ENCODE peak calls at places on chromosome 20, in eight cellular contexts. N is PC-9, U is mammary epithelial cell, D is hepatocyte, Y is endothelial cell of umbilical vein, B is HepG2, W is GM23248, L is neural progenitor cell. G is an unnamed sample.

GRCh38 chr20:1281279-1282057 is 15.4 kb downstream of the SNPH start:
- DNase-seq in N (no peak), U (no peak), D (no peak), Y (no peak), B (no peak), W (no peak), L (no peak), G (no peak)

GRCh38 chr20:2750343-2751251 is 49.8 kb downstream of the CPXM1 start:
- DNase-seq in N (no peak), U (peak; percentile 20), D (peak; percentile 71), Y (peak; percentile 7), B (peak; percentile 59), W (peak; percentile 76), L (peak; percentile 44), G (peak; percentile 91)

GRCh38 chr20:58421497-58421850 is 32.4 kb downstream of the VAPB start:
- DNase-seq in N (no peak), U (no peak), D (no peak), Y (no peak), B (no peak), W (no peak), L (no peak), G (no peak)

GRCh38 chr20:61951695-61952533 is 113.8 kb downstream of the TAF4 start:
- DNase-seq in N (no peak), U (no peak), D (peak; percentile 69), Y (peak; percentile 12), B (no peak), W (peak; percentile 17), L (peak; percentile 88), G (peak; percentile 85)

GRCh38 chr20:10476319-10476724 is 41.2 kb downstream of the SLX4IP start:
- DNase-seq in N (no peak), U (no peak), D (no peak), Y (no peak), B (no peak), W (peak; percentile 60), L (no peak), G (no peak)

GRCh38 chr20:12968472-12968871 is 40.3 kb upstream of the SPTLC3 start:
- DNase-seq in N (no peak), U (no peak), D (no peak), Y (no peak), B (no peak), W (no peak), L (no peak), G (no peak)

GRCh38 chr20:3836132-3836531 is 10.5 kb upstream of the MAVS start:
- DNase-seq in N (no peak), U (no peak), D (no peak), Y (no peak), B (no peak), W (no peak), L (no peak), G (no peak)

GRCh38 chr20:1803216-1804128 is 91.7 kb upstream of the SIRPA start:
- DNase-seq in N (no peak), U (no peak), D (peak; percentile 69), Y (peak; percentile 72), B (no peak), W (peak; percentile 86), L (peak; percentile 93), G (peak; percentile 93)

GRCh38 chr20:40802886-40803285 is 113.8 kb upstream of the MAFB start:
- DNase-seq in N (no peak), U (no peak), D (no peak), Y (no peak), B (no peak), W (no peak), L (no peak), G (no peak)

DNA sequence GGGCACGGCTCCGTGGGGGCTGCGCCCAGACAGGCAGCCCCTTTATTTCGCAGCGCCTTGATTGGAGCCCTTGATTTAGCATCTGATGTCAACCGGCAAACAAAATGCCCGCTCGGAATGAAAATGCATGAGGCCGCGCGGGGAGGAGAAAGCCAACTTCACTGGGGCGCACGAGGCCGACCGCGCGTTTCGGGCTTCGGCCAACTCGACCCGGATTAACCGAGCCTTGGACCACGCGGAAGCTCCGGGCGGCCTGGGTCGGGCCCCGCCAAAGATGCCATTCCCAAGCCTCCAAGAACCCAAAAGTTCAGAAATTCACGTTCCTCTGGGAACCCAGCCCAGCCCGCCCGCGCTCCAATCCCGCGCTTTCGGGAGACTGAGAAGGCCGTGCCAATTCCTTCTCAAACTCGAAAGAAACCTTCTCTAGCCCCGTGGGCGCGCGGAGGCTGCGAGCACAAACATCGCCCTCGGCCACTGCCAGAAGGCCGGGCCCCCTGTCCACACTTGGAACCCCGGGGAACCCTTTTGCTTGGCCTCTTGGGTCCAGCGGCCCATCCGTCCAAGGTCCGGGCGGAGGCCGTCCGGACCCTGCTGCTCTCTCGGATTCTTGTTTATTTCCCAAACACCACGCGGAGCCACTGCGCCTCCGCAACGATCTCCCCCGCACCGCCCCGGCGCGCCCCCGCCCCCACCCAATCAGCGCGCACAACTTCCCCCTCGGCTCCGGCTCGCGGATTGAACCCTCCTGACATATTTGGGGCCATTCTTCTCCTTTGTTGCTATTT is 816 bp upstream of the INSM1 start:
- DNase-seq in N (no peak), U (no peak), D (no peak), Y (no peak), B (no peak), W (peak; percentile 21), L (peak; percentile 73), G (peak; percentile 75)
- TF ChIP-seq EZH2 in N (no peak), U (no peak), D (peak; percentile 96), Y (peak; percentile 61), B (peak; percentile 16), W (peak; percentile 99), L (peak; percentile 81), G (peak; percentile 76)

GRCh38 chr20:63219447-63219821 is 3.5 kb upstream of the YTHDF1 start:
- DNase-seq in N (no peak), U (no peak), D (no peak), Y (no peak), B (no peak), W (no peak), L (no peak), G (no peak)

GRCh38 chr20:63220696-63221399 is 4.9 kb upstream of the YTHDF1 start:
- DNase-seq in N (no peak), U (no peak), D (no peak), Y (no peak), B (no peak), W (no peak), L (no peak), G (no peak)

GRCh38 chr20:63217706-63218105 is 1.8 kb upstream of the YTHDF1 start:
- DNase-seq in N (no peak), U (no peak), D (no peak), Y (no peak), B (peak; percentile 42), W (no peak), L (no peak), G (no peak)

GRCh38 chr20:63218701-63219446 is 2.9 kb upstream of the YTHDF1 start:
- DNase-seq in N (no peak), U (no peak), D (no peak), Y (no peak), B (no peak), W (no peak), L (no peak), G (no peak)

DNA sequence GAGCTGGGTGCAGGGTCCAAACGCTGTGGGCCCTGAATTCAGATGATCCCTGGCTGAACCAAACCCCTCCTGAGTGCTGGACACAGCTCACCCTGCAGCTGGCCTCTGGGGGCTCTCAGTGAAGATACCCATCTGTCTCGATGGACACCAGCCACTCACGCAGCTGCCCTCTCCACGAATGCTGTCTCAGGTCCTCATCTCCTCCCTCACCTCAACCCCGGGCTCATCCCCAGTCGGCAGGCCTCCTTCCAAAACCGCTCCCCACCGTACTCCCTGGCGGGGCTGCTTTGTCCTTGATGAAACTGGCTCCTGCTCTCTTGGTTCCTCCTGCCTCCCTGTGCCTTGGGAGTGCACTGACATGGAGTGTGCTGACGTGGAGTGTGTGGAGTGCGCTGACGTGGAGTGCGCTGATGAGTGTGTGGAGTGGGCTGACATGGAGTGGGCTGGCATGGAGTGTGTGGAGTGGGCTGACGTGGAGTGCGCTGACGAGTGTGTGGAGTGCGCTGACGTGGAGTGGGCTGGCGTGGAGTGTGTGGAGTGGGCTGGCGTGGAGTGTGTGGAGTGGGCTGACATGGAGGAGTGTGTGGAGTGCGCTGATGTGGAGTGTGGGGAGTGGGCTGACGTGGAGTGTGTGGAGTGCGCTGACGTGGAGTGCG is 4.1 kb upstream of the YTHDF1 start:
- DNase-seq in N (no peak), U (no peak), D (no peak), Y (no peak), B (no peak), W (no peak), L (no peak), G (no peak)
- TF ChIP-seq EZH2 in N (no peak), U (no peak), D (no peak), Y (no peak), B (no peak), W (no peak), L (no peak), G (no peak)

DNA sequence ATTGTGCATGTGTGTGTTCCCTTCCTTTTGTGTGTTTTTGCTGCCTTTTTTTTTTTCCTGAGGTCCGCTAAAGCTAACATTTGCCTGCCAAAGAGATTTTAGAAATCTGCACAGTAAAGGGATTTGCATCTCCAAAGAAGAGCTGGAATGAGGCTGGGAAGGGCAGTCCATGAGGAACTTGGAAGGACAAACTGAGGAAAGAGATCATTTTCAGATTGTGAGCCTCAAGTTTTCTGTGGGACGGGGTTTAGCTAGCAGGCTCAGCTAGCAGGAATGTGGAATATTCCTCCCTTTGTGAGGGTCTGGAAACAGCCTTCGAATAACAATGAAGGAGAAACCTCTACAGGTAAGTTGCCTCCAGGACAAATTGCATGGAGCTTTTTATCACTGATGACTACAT is 3.8 kb downstream of the INSM1 start:
- DNase-seq in N (no peak), U (no peak), D (no peak), Y (no peak), B (no peak), W (no peak), L (peak; percentile 43), G (peak; percentile 85)
- TF ChIP-seq EZH2 in N (no peak), U (peak; percentile 30), D (peak; percentile 37), Y (no peak), B (no peak), W (no peak), L (peak; percentile 35), G (no peak)

GRCh38 chr20:45181639-45182038 is 6.9 kb downstream of the PI3 start:
- DNase-seq in N (no peak), U (no peak), D (no peak), Y (no peak), B (no peak), W (peak; percentile 17), L (peak; percentile 6), G (no peak)

GRCh38 chr20:45183084-45183483 is 8.4 kb downstream of the PI3 start:
- DNase-seq in N (no peak), U (no peak), D (no peak), Y (no peak), B (no peak), W (no peak), L (no peak), G (no peak)

GRCh38 chr20:45174434-45175364 is at the start of gene PI3:
- DNase-seq in N (peak; percentile 82), U (peak; percentile 88), D (peak; percentile 72), Y (no peak), B (peak; percentile 38), W (no peak), L (no peak), G (no peak)

GRCh38 chr20:45176526-45176925 is 1.8 kb downstream of the PI3 start:
- DNase-seq in N (no peak), U (no peak), D (no peak), Y (no peak), B (no peak), W (no peak), L (no peak), G (no peak)

DNA sequence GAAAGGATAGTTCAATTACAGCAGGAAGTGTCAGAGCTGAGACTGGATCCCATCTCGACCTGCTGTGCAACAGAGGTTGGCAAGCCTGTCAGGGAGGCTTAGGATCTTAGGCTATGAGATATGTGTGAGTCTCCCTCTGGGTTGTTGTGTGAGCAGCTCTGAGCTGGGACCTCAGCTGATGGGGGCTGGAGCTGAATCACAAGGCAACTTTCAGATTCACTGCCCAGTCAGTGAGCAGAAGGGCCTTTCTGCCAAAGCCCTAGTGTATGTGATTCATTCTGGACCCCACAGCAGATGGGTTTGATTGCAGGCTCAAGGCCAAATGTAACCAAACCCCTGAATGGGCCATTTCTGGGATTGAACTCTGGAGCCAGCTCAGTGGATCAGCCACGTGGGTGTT is 4.5 kb downstream of the PI3 start:
- DNase-seq in N (no peak), U (no peak), D (no peak), Y (no peak), B (no peak), W (peak; percentile 5), L (no peak), G (no peak)
- TF ChIP-seq EZH2 in N (no peak), U (no peak), D (no peak), Y (no peak), B (no peak), W (no peak), L (no peak), G (no peak)